ENCODE peak calls at places on chromosomes 3 and 15, in five cellular contexts. C is endothelial cell of umbilical vein, E is nucleus accumbens, D is NB4, L is Daoy. K is an unnamed sample.

GRCh38 chr15:100170280-100170654 is 171.5 kb downstream of the ADAMTS17 start:
- DNase-seq in C (no peak), E (no peak), D (no peak), L (no peak), K (no peak)

GRCh38 chr15:101056366-101057334 is 137.5 kb downstream of the LRRK1 start:
- DNase-seq in C (no peak), E (no peak), D (peak; percentile 85), L (no peak), K (peak; percentile 52)

GRCh38 chr3:190424108-190424477 is 25.6 kb downstream of the TMEM207 start:
- DNase-seq in C (no peak), E (no peak), D (no peak), L (no peak), K (no peak)

GRCh38 chr3:194990454-194991337 is 280.3 kb downstream of the XXYLT1 start:
- DNase-seq in C (no peak), E (no peak), D (no peak), L (no peak), K (peak; percentile 26)

GRCh38 chr3:150268426-150269321 is 139.4 kb upstream of the TSC22D2 start:
- DNase-seq in C (no peak), E (no peak), D (no peak), L (peak; percentile 21), K (no peak)

GRCh38 chr3:12159227-12159601 is 502 bp upstream of the TIMP4 start:
- DNase-seq in C (no peak), E (no peak), D (no peak), L (no peak), K (no peak)

GRCh38 chr15:72784233-72784876 is 797 bp upstream of the ADPGK start:
- DNase-seq in C (peak; percentile 87), E (no peak), D (peak; percentile 91), L (peak; percentile 79), K (peak; percentile 62)

GRCh38 chr3:170815930-170816329 is 54.1 kb downstream of the RPL22L1 start:
- DNase-seq in C (no peak), E (no peak), D (no peak), L (no peak), K (no peak)

GRCh38 chr3:169228522-169228921 is 435.0 kb downstream of the MECOM start:
- DNase-seq in C (peak; percentile 64), E (no peak), D (no peak), L (no peak), K (no peak)

GRCh38 chr15:49734831-49735508 is 114.1 kb downstream of the DTWD1 start:
- DNase-seq in C (no peak), E (no peak), D (no peak), L (no peak), K (no peak)

GRCh38 chr15:92848852-92849598 is 51.1 kb upstream of the CHD2 start:
- DNase-seq in C (no peak), E (no peak), D (peak; percentile 33), L (no peak), K (no peak)

GRCh38 chr3:126348308-126348920 is 8.8 kb downstream of the KLF15 start:
- DNase-seq in C (no peak), E (no peak), D (no peak), L (no peak), K (peak; percentile 46)

GRCh38 chr3:120093923-120094775 is at the start of gene GSK3B:
- DNase-seq in C (peak; percentile 100), E (no peak), D (peak; percentile 92), L (peak; percentile 100), K (peak; percentile 70)

GRCh38 chr3:190586631-190587000 is 72.7 kb downstream of the IL1RAP start:
- DNase-seq in C (peak; percentile 27), E (peak; percentile 75), D (peak; percentile 82), L (peak; percentile 67), K (no peak)

GRCh38 chr3:58824285-58824684 is 157.7 kb upstream of the FAM3D start:
- DNase-seq in C (peak; percentile 78), E (peak; percentile 43), D (peak; percentile 47), L (peak; percentile 14), K (no peak)

GRCh38 chr3:138197058-138197457 is 10.0 kb downstream of the ARMC8 start:
- DNase-seq in C (peak; percentile 44), E (no peak), D (peak; percentile 59), L (no peak), K (no peak)